ENCODE peak calls at places on chromosomes 5 and 9, in five cellular contexts. B is activated CD8-positive, alpha-beta T cell treated with anti-CD3 and anti-CD28 coated beads, Interleukin-2, amount 10 ng/mL, durations not matched to agents 7 days and 5 days; N is heart left ventricle; Z is BE2C; F is iPS DF 6.9. O is an unnamed sample.

GRCh38 chr5:219492-219891 is 1.4 kb downstream of the SDHA start:
- DNase-seq in Z (no peak), N (no peak), F (no peak), B (peak; percentile 39), O (no peak)

GRCh38 chr5:56641635-56642255 is 173.6 kb upstream of the MAP3K1 start:
- DNase-seq in Z (no peak), N (no peak), B (no peak), F (no peak), O (no peak)

GRCh38 chr5:156587012-156587411 is 260.0 kb downstream of the SGCD start:
- DNase-seq in B (no peak), N (no peak), F (no peak), Z (no peak), O (no peak)

GRCh38 chr9:107213561-107214028 is 69.5 kb upstream of the RAD23B start:
- DNase-seq in B (peak; percentile 49), Z (no peak), N (no peak), F (no peak), O (peak; percentile 85)

GRCh38 chr9:91421987-91422765 is 1.5 kb downstream of the NFIL3 start:
- DNase-seq in Z (no peak), N (no peak), B (peak; percentile 24), F (no peak), O (no peak)

GRCh38 chr9:26157411-26157810 is 479.2 kb upstream of the TUSC1 start:
- DNase-seq in B (no peak), Z (peak; percentile 28), N (no peak), F (no peak), O (no peak)

GRCh38 chr9:99831857-99832557 is 10.3 kb downstream of the NR4A3 start:
- DNase-seq in F (no peak), Z (no peak), N (no peak), B (no peak), O (no peak)

GRCh38 chr9:122370869-122371467 is at the start of gene PTGS1:
- DNase-seq in Z (peak; percentile 36), F (no peak), N (peak; percentile 61), B (peak; percentile 44), O (no peak)

GRCh38 chr9:117547904-117548303 is 133.0 kb upstream of the ASTN2 start:
- DNase-seq in N (no peak), B (no peak), Z (no peak), F (no peak), O (no peak)

GRCh38 chr5:159393854-159394274 is 63.6 kb upstream of the IL12B start:
- DNase-seq in F (no peak), Z (no peak), N (no peak), B (no peak), O (no peak)

GRCh38 chr9:114347675-114348074 is 18.0 kb downstream of the ORM2 start:
- DNase-seq in F (no peak), N (no peak), Z (no peak), B (no peak), O (no peak)

GRCh38 chr5:173163219-173163618 is 18.9 kb downstream of the BNIP1 start:
- DNase-seq in F (no peak), B (no peak), N (peak; percentile 64), Z (no peak), O (no peak)

GRCh38 chr5:152811985-152812384 is 406.9 kb upstream of the NMUR2 start:
- DNase-seq in B (no peak), N (no peak), F (no peak), Z (no peak), O (no peak)

GRCh38 chr5:176157656-176158055 is 80.6 kb upstream of the SIMC1 start:
- DNase-seq in Z (no peak), B (no peak), F (no peak), N (no peak), O (no peak)

GRCh38 chr5:93787598-93787997 is 46.2 kb upstream of the POU5F2 start:
- DNase-seq in Z (no peak), B (no peak), F (no peak), N (no peak), O (no peak)

GRCh38 chr9:128632486-128632885 is 24.2 kb downstream of the DYNC2I2 start:
- DNase-seq in F (no peak), B (no peak), N (no peak), Z (no peak), O (no peak)

GRCh38 chr5:163338-163620 is 28.0 kb upstream of the LRRC14B start:
- DNase-seq in B (no peak), Z (peak; percentile 2), N (peak; percentile 20), F (no peak), O (no peak)

GRCh38 chr5:127011961-127012644 is 18.3 kb downstream of the MARCHF3 start:
- DNase-seq in B (no peak), N (no peak), F (no peak), Z (no peak), O (no peak)

GRCh38 chr5:124492444-124493224 is 253.8 kb downstream of the ZNF608 start:
- DNase-seq in Z (no peak), B (no peak), N (no peak), F (no peak), O (no peak)

GRCh38 chr5:151262532-151262931 is 9.5 kb downstream of the GM2A start:
- DNase-seq in N (no peak), Z (no peak), F (no peak), B (no peak), O (no peak)

GRCh38 chr9:30851600-30851999 is 1532.8 kb upstream of the ACO1 start:
- DNase-seq in F (no peak), B (no peak), Z (no peak), N (no peak), O (no peak)

GRCh38 chr9:68802525-68803015 is 97.5 kb downstream of the PIP5K1B start:
- DNase-seq in F (no peak), B (no peak), Z (no peak), N (no peak), O (no peak)

GRCh38 chr5:138503487-138504270 is 38.4 kb downstream of the EGR1 start:
- DNase-seq in N (no peak), Z (peak; percentile 47), F (peak; percentile 60), B (peak; percentile 34), O (peak; percentile 11)

GRCh38 chr5:142600611-142601360 is 85.1 kb downstream of the FGF1 start:
- DNase-seq in N (peak; percentile 63), F (no peak), Z (no peak), B (no peak), O (peak; percentile 11)

GRCh38 chr9:100575765-100576368 is 2.0 kb upstream of the CAVIN4 start:
- DNase-seq in B (no peak), Z (no peak), N (no peak), F (no peak), O (no peak)